ENCODE peak calls at places on chromosomes 7 and 10, in four cellular contexts. One of them, this sample, is unnamed.
A peak's percentile ranks its signal among the peaks of the same experiment; 100 is the strongest.

GRCh38 chr7:28641752-28642546 is 229.6 kb downstream of the CREB5 start:
- DNase-seq in A673: no peak
- DNase-seq in cardiac muscle cell: no peak
- DNase-seq in endothelial cell of umbilical vein: no peak
- DNase-seq in this sample: no peak

GRCh38 chr10:126906704-126907422 is 1.6 kb downstream of the DOCK1 start:
- DNase-seq in A673: no peak
- DNase-seq in endothelial cell of umbilical vein: no peak
- DNase-seq in cardiac muscle cell: no peak
- DNase-seq in this sample: no peak

GRCh38 chr7:194257-194995 is 2.1 kb downstream of the FAM20C start:
- DNase-seq in endothelial cell of umbilical vein: peak; percentile 10
- DNase-seq in cardiac muscle cell: peak; percentile 56
- DNase-seq in A673: no peak
- DNase-seq in this sample: peak; percentile 70

GRCh38 chr10:4083509-4084003 is 298.5 kb upstream of the KLF6 start:
- DNase-seq in endothelial cell of umbilical vein: peak; percentile 36
- DNase-seq in A673: peak; percentile 73
- DNase-seq in cardiac muscle cell: peak; percentile 77
- DNase-seq in this sample: peak; percentile 66

GRCh38 chr7:76383089-76383944 is 24.5 kb upstream of the YWHAG start:
- DNase-seq in endothelial cell of umbilical vein: peak; percentile 32
- DNase-seq in cardiac muscle cell: peak; percentile 31
- DNase-seq in A673: peak; percentile 57
- DNase-seq in this sample: peak; percentile 86

GRCh38 chr7:90804370-90804769 is 208.2 kb downstream of the CDK14 start:
- DNase-seq in A673: no peak
- DNase-seq in cardiac muscle cell: peak; percentile 23
- DNase-seq in endothelial cell of umbilical vein: peak; percentile 82
- DNase-seq in this sample: no peak

GRCh38 chr10:69644658-69645295 is 14.7 kb downstream of the FAM241B start:
- DNase-seq in A673: peak; percentile 77
- DNase-seq in cardiac muscle cell: peak; percentile 70
- DNase-seq in endothelial cell of umbilical vein: peak; percentile 49
- DNase-seq in this sample: peak; percentile 94

GRCh38 chr7:155426543-155427410 is 31.2 kb upstream of the EN2 start:
- DNase-seq in A673: no peak
- DNase-seq in cardiac muscle cell: no peak
- DNase-seq in endothelial cell of umbilical vein: no peak
- DNase-seq in this sample: no peak

GRCh38 chr10:16646474-16647059 is 124.9 kb upstream of the C1QL3 start:
- DNase-seq in A673: no peak
- DNase-seq in endothelial cell of umbilical vein: no peak
- DNase-seq in cardiac muscle cell: peak; percentile 64
- DNase-seq in this sample: no peak

GRCh38 chr7:112723416-112723815 is 66.8 kb downstream of the TMEM168 start:
- DNase-seq in cardiac muscle cell: no peak
- DNase-seq in A673: no peak
- DNase-seq in endothelial cell of umbilical vein: no peak
- DNase-seq in this sample: no peak

GRCh38 chr7:135831451-135832220 is 83.0 kb upstream of the FAM180A start:
- DNase-seq in endothelial cell of umbilical vein: no peak
- DNase-seq in A673: no peak
- DNase-seq in cardiac muscle cell: peak; percentile 15
- DNase-seq in this sample: peak; percentile 26

GRCh38 chr10:50453940-50454339 is 169.8 kb downstream of the SGMS1 start:
- DNase-seq in cardiac muscle cell: no peak
- DNase-seq in endothelial cell of umbilical vein: no peak
- DNase-seq in A673: no peak
- DNase-seq in this sample: no peak

GRCh38 chr10:71429929-71430328 is 33.2 kb downstream of the CDH23 start:
- DNase-seq in cardiac muscle cell: no peak
- DNase-seq in A673: peak; percentile 41
- DNase-seq in endothelial cell of umbilical vein: no peak
- DNase-seq in this sample: peak; percentile 82

GRCh38 chr7:21967500-21968099 is 21.9 kb upstream of the CDCA7L start:
- DNase-seq in endothelial cell of umbilical vein: no peak
- DNase-seq in A673: peak; percentile 68
- DNase-seq in cardiac muscle cell: peak; percentile 59
- DNase-seq in this sample: no peak

GRCh38 chr10:21048086-21048485 is 151.0 kb upstream of the NEBL start:
- DNase-seq in cardiac muscle cell: no peak
- DNase-seq in endothelial cell of umbilical vein: no peak
- DNase-seq in A673: no peak
- DNase-seq in this sample: no peak

GRCh38 chr10:127444155-127444554 is 105.0 kb upstream of the NPS start:
- DNase-seq in endothelial cell of umbilical vein: no peak
- DNase-seq in cardiac muscle cell: no peak
- DNase-seq in A673: no peak
- DNase-seq in this sample: no peak

GRCh38 chr7:51246258-51247245 is 70.1 kb downstream of the COBL start:
- DNase-seq in A673: no peak
- DNase-seq in endothelial cell of umbilical vein: no peak
- DNase-seq in cardiac muscle cell: no peak
- DNase-seq in this sample: peak; percentile 37

GRCh38 chr7:11228515-11228914 is 254.8 kb downstream of the PHF14 start:
- DNase-seq in endothelial cell of umbilical vein: no peak
- DNase-seq in A673: no peak
- DNase-seq in cardiac muscle cell: peak; percentile 77
- DNase-seq in this sample: no peak

GRCh38 chr7:122068999-122069398 is 75.0 kb downstream of the AASS start:
- DNase-seq in endothelial cell of umbilical vein: no peak
- DNase-seq in A673: no peak
- DNase-seq in cardiac muscle cell: no peak
- DNase-seq in this sample: no peak

GRCh38 chr10:46020344-46020656 is 10.1 kb downstream of the NCOA4 start:
- DNase-seq in cardiac muscle cell: no peak
- DNase-seq in A673: no peak
- DNase-seq in endothelial cell of umbilical vein: no peak
- DNase-seq in this sample: no peak

GRCh38 chr7:151429555-151430331 is 10.2 kb downstream of the CRYGN start:
- DNase-seq in cardiac muscle cell: peak; percentile 45
- DNase-seq in A673: no peak
- DNase-seq in endothelial cell of umbilical vein: no peak
- DNase-seq in this sample: no peak

GRCh38 chr10:132514841-132515521 is 22.6 kb upstream of the INPP5A start:
- DNase-seq in cardiac muscle cell: no peak
- DNase-seq in A673: no peak
- DNase-seq in endothelial cell of umbilical vein: no peak
- DNase-seq in this sample: peak; percentile 66

GRCh38 chr10:68172324-68172723 is 59.6 kb downstream of the ATOH7 start:
- DNase-seq in A673: no peak
- DNase-seq in endothelial cell of umbilical vein: no peak
- DNase-seq in cardiac muscle cell: no peak
- DNase-seq in this sample: no peak

GRCh38 chr10:122301055-122301810 is 30.1 kb downstream of the BTBD16 start:
- DNase-seq in A673: no peak
- DNase-seq in cardiac muscle cell: peak; percentile 92
- DNase-seq in endothelial cell of umbilical vein: peak; percentile 38
- DNase-seq in this sample: no peak

GRCh38 chr10:71528371-71529202 is 131.9 kb downstream of the CDH23 start:
- DNase-seq in endothelial cell of umbilical vein: no peak
- DNase-seq in A673: peak; percentile 44
- DNase-seq in cardiac muscle cell: no peak
- DNase-seq in this sample: no peak

GRCh38 chr7:89503281-89503680 is 651.0 kb upstream of the STEAP1 start:
- DNase-seq in A673: no peak
- DNase-seq in endothelial cell of umbilical vein: no peak
- DNase-seq in cardiac muscle cell: no peak
- DNase-seq in this sample: no peak

GRCh38 chr10:6181249-6181648 is 21.5 kb upstream of the PFKFB3 start:
- DNase-seq in cardiac muscle cell: no peak
- DNase-seq in endothelial cell of umbilical vein: no peak
- DNase-seq in A673: no peak
- DNase-seq in this sample: no peak

DNA sequence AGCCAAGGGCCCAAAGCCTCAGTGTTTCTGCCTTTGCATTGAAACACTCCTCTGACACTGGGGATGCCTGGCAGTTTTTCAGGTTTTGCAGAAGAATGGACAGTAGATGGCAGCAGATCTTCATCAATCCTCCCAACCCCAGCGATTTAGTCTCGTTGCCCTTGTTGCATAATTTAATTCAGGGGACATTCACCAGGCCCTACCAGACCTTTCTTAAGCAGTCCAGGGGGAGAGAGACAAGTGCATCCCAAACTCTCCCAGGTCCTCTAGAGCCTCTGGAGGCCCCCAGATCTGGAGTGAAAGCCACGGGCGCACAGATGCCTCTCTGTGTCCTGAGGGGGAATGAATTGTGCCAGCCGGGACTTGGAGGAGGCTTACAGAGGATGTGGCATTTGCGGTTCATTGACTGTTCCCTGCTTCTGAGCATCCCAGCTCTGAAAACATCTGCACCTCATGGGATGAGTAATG is 29.6 kb downstream of the MINDY4 start:
- DNase-seq in endothelial cell of umbilical vein: peak; percentile 80
- DNase-seq in cardiac muscle cell: peak; percentile 88
- DNase-seq in A673: peak; percentile 80
- DNase-seq in this sample: peak; percentile 81
- H3K4me1 ChIP-seq in endothelial cell of umbilical vein: peaks cover 58% of the 10 kb centered on the region
- H3K4me1 ChIP-seq in cardiac muscle cell: peaks cover 14% of the 10 kb centered on the region
- H3K4me1 ChIP-seq in A673: peaks cover 18% of the 10 kb centered on the region
- H3K4me1 ChIP-seq in this sample: no peaks in the 10 kb centered on the region

GRCh38 chr10:14889318-14889717 is 10.7 kb downstream of the SUV39H2 start:
- DNase-seq in cardiac muscle cell: peak; percentile 30
- DNase-seq in endothelial cell of umbilical vein: peak; percentile 4
- DNase-seq in A673: peak; percentile 12
- DNase-seq in this sample: no peak
- TF ChIP-seq CTCF in cardiac muscle cell: peak; percentile 29
- TF ChIP-seq CTCF in endothelial cell of umbilical vein: no peak
- TF ChIP-seq CTCF in A673: peak; percentile 42
- TF ChIP-seq CTCF in this sample: peak; percentile 71

DNA sequence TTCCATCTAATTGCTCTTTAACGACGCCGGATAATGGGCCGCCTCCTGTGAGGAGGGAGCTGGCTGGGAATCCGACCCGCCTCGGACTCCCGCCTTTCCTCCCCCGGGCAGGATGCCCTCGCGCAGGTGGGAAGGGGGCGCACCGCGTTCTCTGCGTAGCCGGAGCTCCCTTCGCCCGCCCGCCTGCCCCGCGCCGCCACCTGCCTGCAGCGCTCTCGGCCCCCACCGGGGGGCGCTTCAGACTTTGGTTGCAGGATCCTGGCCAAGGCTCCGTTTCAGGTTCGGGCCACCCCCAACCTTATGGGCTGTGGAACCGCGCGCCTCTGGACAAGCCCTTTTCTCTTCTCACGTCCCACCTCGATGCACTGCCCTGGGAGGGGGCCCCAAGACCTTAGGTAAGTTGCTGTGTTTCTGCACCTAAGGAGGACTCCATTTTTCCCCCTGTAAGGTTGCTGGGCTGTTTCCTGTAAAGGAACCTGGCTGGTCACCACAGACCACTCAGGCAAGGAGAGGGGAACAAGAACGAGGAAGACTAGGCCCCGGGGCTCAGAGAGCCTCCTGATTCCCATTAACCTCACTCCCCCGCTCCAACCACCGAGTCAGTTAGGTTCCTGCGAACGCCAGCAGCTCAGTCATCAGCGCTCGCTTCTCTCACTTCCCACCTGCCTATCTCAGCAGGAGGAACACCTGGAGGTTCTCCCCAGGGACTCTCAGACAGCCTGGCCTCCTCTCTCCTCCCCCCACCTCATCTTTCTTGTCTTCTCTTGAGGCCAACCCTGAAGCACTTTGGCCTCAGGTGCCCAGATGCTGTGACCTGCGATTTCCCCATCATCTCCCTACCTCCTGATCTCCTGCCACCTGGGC is 11.4 kb upstream of the KAZALD1 start:
- DNase-seq in endothelial cell of umbilical vein: peak; percentile 49
- DNase-seq in A673: peak; percentile 75
- DNase-seq in cardiac muscle cell: peak; percentile 55
- DNase-seq in this sample: peak; percentile 97
- H3K4me3 ChIP-seq in endothelial cell of umbilical vein: no peak overlapping the region
- H3K4me3 ChIP-seq in A673: peak overlapping the region; percentile 29
- H3K4me3 ChIP-seq in cardiac muscle cell: no peak overlapping the region
- H3K4me3 ChIP-seq in this sample: peak overlapping the region; percentile 68

GRCh38 chr10:125052146-125052545 is 108.2 kb downstream of the CTBP2 start:
- DNase-seq in A673: no peak
- DNase-seq in cardiac muscle cell: no peak
- DNase-seq in endothelial cell of umbilical vein: no peak
- DNase-seq in this sample: no peak
- H3K4me1 ChIP-seq in A673: peaks cover 41% of the 10 kb centered on the region
- H3K4me1 ChIP-seq in cardiac muscle cell: peaks cover 54% of the 10 kb centered on the region
- H3K4me1 ChIP-seq in endothelial cell of umbilical vein: peaks cover 24% of the 10 kb centered on the region
- H3K4me1 ChIP-seq in this sample: peaks cover 23% of the 10 kb centered on the region

DNA sequence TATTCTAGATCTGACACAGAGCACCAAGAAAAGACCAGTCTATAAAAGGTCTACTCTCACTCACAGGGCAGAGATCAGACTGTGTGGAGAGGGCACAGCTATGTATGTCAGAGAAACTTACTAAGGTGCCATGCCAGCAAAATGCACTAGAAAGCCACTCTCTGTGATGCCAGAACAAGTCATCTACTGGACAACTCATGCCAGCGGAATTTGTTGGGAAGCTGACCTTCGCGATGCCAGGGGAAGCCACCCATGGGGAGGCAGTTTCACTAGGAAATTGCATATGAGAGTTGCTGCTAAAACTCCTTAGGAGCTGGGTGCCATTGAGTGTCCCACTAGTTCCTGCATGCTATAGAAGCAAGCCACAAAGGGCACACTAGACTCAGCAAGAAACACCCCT is 58.5 kb downstream of the MICU1 start:
- DNase-seq in A673: no peak
- DNase-seq in cardiac muscle cell: peak; percentile 4
- DNase-seq in endothelial cell of umbilical vein: no peak
- DNase-seq in this sample: no peak
- TF ChIP-seq CTCF in A673: no peak
- TF ChIP-seq CTCF in cardiac muscle cell: no peak
- TF ChIP-seq CTCF in endothelial cell of umbilical vein: no peak
- TF ChIP-seq CTCF in this sample: no peak

This sample was measured in endodermal cell.